ENCODE peak calls at places on chromosomes 12 and 14, in five cellular contexts. One of them, this sample, is unnamed.

GRCh38 chr12:62409068-62409467 is 57.6 kb upstream of the MON2 start:
- DNase-seq in HCEC 1CT: no peak
- DNase-seq in stimulated activated CD4-positive, alpha-beta T cell treated with anti-CD3 and anti-CD28 coated beads, Interleukin-15, amount 100 ng/mL, for 24 hours: no peak
- DNase-seq in foreskin fibroblast: no peak
- DNase-seq in NCI-H2081: no peak
- DNase-seq in this sample: no peak

GRCh38 chr14:81435048-81435577 is 35.0 kb upstream of the STON2 start:
- DNase-seq in HCEC 1CT: no peak
- DNase-seq in stimulated activated CD4-positive, alpha-beta T cell treated with anti-CD3 and anti-CD28 coated beads, Interleukin-15, amount 100 ng/mL, for 24 hours: no peak
- DNase-seq in foreskin fibroblast: no peak
- DNase-seq in NCI-H2081: no peak
- DNase-seq in this sample: no peak

GRCh38 chr14:87600236-87600635 is 392.7 kb downstream of the GALC start:
- DNase-seq in HCEC 1CT: no peak
- DNase-seq in stimulated activated CD4-positive, alpha-beta T cell treated with anti-CD3 and anti-CD28 coated beads, Interleukin-15, amount 100 ng/mL, for 24 hours: no peak
- DNase-seq in foreskin fibroblast: no peak
- DNase-seq in NCI-H2081: no peak
- DNase-seq in this sample: no peak

GRCh38 chr12:47843226-47843980 is 23.7 kb upstream of the HDAC7 start:
- DNase-seq in HCEC 1CT: no peak
- DNase-seq in stimulated activated CD4-positive, alpha-beta T cell treated with anti-CD3 and anti-CD28 coated beads, Interleukin-15, amount 100 ng/mL, for 24 hours: no peak
- DNase-seq in foreskin fibroblast: no peak
- DNase-seq in NCI-H2081: no peak
- DNase-seq in this sample: no peak

GRCh38 chr12:112978163-112979081 is at the start of gene OAS2:
- DNase-seq in HCEC 1CT: peak
- DNase-seq in stimulated activated CD4-positive, alpha-beta T cell treated with anti-CD3 and anti-CD28 coated beads, Interleukin-15, amount 100 ng/mL, for 24 hours: peak
- DNase-seq in foreskin fibroblast: peak
- DNase-seq in NCI-H2081: no peak
- DNase-seq in this sample: no peak

GRCh38 chr12:110320548-110320947 is 39.5 kb downstream of the ATP2A2 start:
- DNase-seq in HCEC 1CT: no peak
- DNase-seq in stimulated activated CD4-positive, alpha-beta T cell treated with anti-CD3 and anti-CD28 coated beads, Interleukin-15, amount 100 ng/mL, for 24 hours: no peak
- DNase-seq in foreskin fibroblast: no peak
- DNase-seq in NCI-H2081: no peak
- DNase-seq in this sample: no peak

GRCh38 chr12:121530600-121531355 is 50.0 kb downstream of the KDM2B start:
- DNase-seq in HCEC 1CT: peak
- DNase-seq in stimulated activated CD4-positive, alpha-beta T cell treated with anti-CD3 and anti-CD28 coated beads, Interleukin-15, amount 100 ng/mL, for 24 hours: peak
- DNase-seq in foreskin fibroblast: peak
- DNase-seq in NCI-H2081: no peak
- DNase-seq in this sample: no peak

GRCh38 chr14:24430143-24430681 is 458 bp downstream of the KHNYN start:
- DNase-seq in HCEC 1CT: peak
- DNase-seq in stimulated activated CD4-positive, alpha-beta T cell treated with anti-CD3 and anti-CD28 coated beads, Interleukin-15, amount 100 ng/mL, for 24 hours: peak
- DNase-seq in foreskin fibroblast: peak
- DNase-seq in NCI-H2081: peak
- DNase-seq in this sample: peak

GRCh38 chr14:100604709-100605108 is 17.5 kb upstream of the BEGAIN start:
- DNase-seq in HCEC 1CT: no peak
- DNase-seq in stimulated activated CD4-positive, alpha-beta T cell treated with anti-CD3 and anti-CD28 coated beads, Interleukin-15, amount 100 ng/mL, for 24 hours: no peak
- DNase-seq in foreskin fibroblast: no peak
- DNase-seq in NCI-H2081: no peak
- DNase-seq in this sample: no peak

GRCh38 chr14:74917646-74918081 is 5.4 kb downstream of the RPS6KL1 start:
- DNase-seq in HCEC 1CT: no peak
- DNase-seq in stimulated activated CD4-positive, alpha-beta T cell treated with anti-CD3 and anti-CD28 coated beads, Interleukin-15, amount 100 ng/mL, for 24 hours: no peak
- DNase-seq in foreskin fibroblast: no peak
- DNase-seq in NCI-H2081: no peak
- DNase-seq in this sample: no peak

GRCh38 chr14:51396222-51396815 is 156.3 kb downstream of the TMX1 start:
- DNase-seq in HCEC 1CT: peak
- DNase-seq in stimulated activated CD4-positive, alpha-beta T cell treated with anti-CD3 and anti-CD28 coated beads, Interleukin-15, amount 100 ng/mL, for 24 hours: no peak
- DNase-seq in foreskin fibroblast: peak
- DNase-seq in NCI-H2081: no peak
- DNase-seq in this sample: no peak

GRCh38 chr12:31702047-31702446 is 26.8 kb downstream of the AMN1 start:
- DNase-seq in HCEC 1CT: peak
- DNase-seq in stimulated activated CD4-positive, alpha-beta T cell treated with anti-CD3 and anti-CD28 coated beads, Interleukin-15, amount 100 ng/mL, for 24 hours: no peak
- DNase-seq in foreskin fibroblast: peak
- DNase-seq in NCI-H2081: no peak
- DNase-seq in this sample: no peak

GRCh38 chr14:80477388-80478160 is 266.3 kb upstream of the DIO2 start:
- DNase-seq in HCEC 1CT: peak
- DNase-seq in stimulated activated CD4-positive, alpha-beta T cell treated with anti-CD3 and anti-CD28 coated beads, Interleukin-15, amount 100 ng/mL, for 24 hours: no peak
- DNase-seq in foreskin fibroblast: no peak
- DNase-seq in NCI-H2081: no peak
- DNase-seq in this sample: no peak

GRCh38 chr14:22472935-22473854 is 115.8 kb downstream of the DAD1 start:
- DNase-seq in HCEC 1CT: peak
- DNase-seq in stimulated activated CD4-positive, alpha-beta T cell treated with anti-CD3 and anti-CD28 coated beads, Interleukin-15, amount 100 ng/mL, for 24 hours: no peak
- DNase-seq in foreskin fibroblast: peak
- DNase-seq in NCI-H2081: no peak
- DNase-seq in this sample: peak

GRCh38 chr12:62692884-62693283 is 226.3 kb downstream of the MON2 start:
- DNase-seq in HCEC 1CT: peak
- DNase-seq in stimulated activated CD4-positive, alpha-beta T cell treated with anti-CD3 and anti-CD28 coated beads, Interleukin-15, amount 100 ng/mL, for 24 hours: no peak
- DNase-seq in foreskin fibroblast: peak
- DNase-seq in NCI-H2081: no peak
- DNase-seq in this sample: no peak

GRCh38 chr14:75470238-75470797 is 42.5 kb downstream of the JDP2 start:
- DNase-seq in HCEC 1CT: no peak
- DNase-seq in stimulated activated CD4-positive, alpha-beta T cell treated with anti-CD3 and anti-CD28 coated beads, Interleukin-15, amount 100 ng/mL, for 24 hours: no peak
- DNase-seq in foreskin fibroblast: no peak
- DNase-seq in NCI-H2081: peak
- DNase-seq in this sample: no peak

GRCh38 chr14:87934185-87934584 is 58.8 kb downstream of the GALC start:
- DNase-seq in HCEC 1CT: no peak
- DNase-seq in stimulated activated CD4-positive, alpha-beta T cell treated with anti-CD3 and anti-CD28 coated beads, Interleukin-15, amount 100 ng/mL, for 24 hours: no peak
- DNase-seq in foreskin fibroblast: no peak
- DNase-seq in NCI-H2081: no peak
- DNase-seq in this sample: no peak

GRCh38 chr14:45251912-45252311 is 1.1 kb downstream of the MIS18BP1 start:
- DNase-seq in HCEC 1CT: peak
- DNase-seq in stimulated activated CD4-positive, alpha-beta T cell treated with anti-CD3 and anti-CD28 coated beads, Interleukin-15, amount 100 ng/mL, for 24 hours: no peak
- DNase-seq in foreskin fibroblast: no peak
- DNase-seq in NCI-H2081: no peak
- DNase-seq in this sample: peak

GRCh38 chr14:104346608-104347007 is 208.2 kb downstream of the KIF26A start:
- DNase-seq in HCEC 1CT: no peak
- DNase-seq in stimulated activated CD4-positive, alpha-beta T cell treated with anti-CD3 and anti-CD28 coated beads, Interleukin-15, amount 100 ng/mL, for 24 hours: no peak
- DNase-seq in foreskin fibroblast: no peak
- DNase-seq in NCI-H2081: no peak
- DNase-seq in this sample: no peak

GRCh38 chr12:75781532-75782046 is 250.0 kb downstream of the PHLDA1 start:
- DNase-seq in HCEC 1CT: peak
- DNase-seq in stimulated activated CD4-positive, alpha-beta T cell treated with anti-CD3 and anti-CD28 coated beads, Interleukin-15, amount 100 ng/mL, for 24 hours: peak
- DNase-seq in foreskin fibroblast: peak
- DNase-seq in NCI-H2081: no peak
- DNase-seq in this sample: no peak

GRCh38 chr14:37251778-37252177 is 54.0 kb downstream of the MIPOL1 start:
- DNase-seq in HCEC 1CT: no peak
- DNase-seq in stimulated activated CD4-positive, alpha-beta T cell treated with anti-CD3 and anti-CD28 coated beads, Interleukin-15, amount 100 ng/mL, for 24 hours: no peak
- DNase-seq in foreskin fibroblast: no peak
- DNase-seq in NCI-H2081: peak
- DNase-seq in this sample: no peak

GRCh38 chr12:106715582-106715981 is 58.9 kb upstream of the RIC8B start:
- DNase-seq in HCEC 1CT: no peak
- DNase-seq in stimulated activated CD4-positive, alpha-beta T cell treated with anti-CD3 and anti-CD28 coated beads, Interleukin-15, amount 100 ng/mL, for 24 hours: no peak
- DNase-seq in foreskin fibroblast: no peak
- DNase-seq in NCI-H2081: no peak
- DNase-seq in this sample: no peak

GRCh38 chr14:58430156-58430555 is 2.6 kb downstream of the KIAA0586 start:
- DNase-seq in HCEC 1CT: peak
- DNase-seq in stimulated activated CD4-positive, alpha-beta T cell treated with anti-CD3 and anti-CD28 coated beads, Interleukin-15, amount 100 ng/mL, for 24 hours: no peak
- DNase-seq in foreskin fibroblast: peak
- DNase-seq in NCI-H2081: no peak
- DNase-seq in this sample: no peak

This sample was measured in NCI-H2227 treated with DMSO at 0.1 percent for 48 hours.